ENCODE peak calls at places on chromosomes 4 and X, in nine cellular contexts. One of them, this sample, is unnamed.

GRCh38 chr4:15078682-15079642 is 76.7 kb downstream of the CPEB2 start:
- DNase-seq in heart left ventricle: no peak
- DNase-seq in colonic mucosa: no peak
- DNase-seq in cardiac muscle cell: no peak
- DNase-seq in CD4-positive, alpha-beta T cell: no peak
- DNase-seq in HCT116: no peak
- DNase-seq in Peyer's patch: no peak
- DNase-seq in sigmoid colon: no peak
- DNase-seq in OCI-LY7: no peak
- DNase-seq in this sample: no peak

GRCh38 chr4:73735231-73735630 is 5.1 kb upstream of the CXCL8 start:
- DNase-seq in cardiac muscle cell: no peak
- DNase-seq in CD4-positive, alpha-beta T cell: no peak
- DNase-seq in sigmoid colon: no peak
- DNase-seq in OCI-LY7: peak; percentile 13
- DNase-seq in HCT116: no peak
- DNase-seq in heart left ventricle: no peak
- DNase-seq in Peyer's patch: no peak
- DNase-seq in colonic mucosa: no peak
- DNase-seq in this sample: no peak

GRCh38 chrX:132957211-132958085 is 981 bp downstream of the HS6ST2 start:
- DNase-seq in Peyer's patch: no peak
- DNase-seq in sigmoid colon: no peak
- DNase-seq in OCI-LY7: no peak
- DNase-seq in colonic mucosa: peak; percentile 23
- DNase-seq in cardiac muscle cell: peak; percentile 67
- DNase-seq in CD4-positive, alpha-beta T cell: no peak
- DNase-seq in heart left ventricle: no peak
- DNase-seq in HCT116: no peak
- DNase-seq in this sample: peak; percentile 44

GRCh38 chr4:147530723-147531122 is 49.8 kb downstream of the EDNRA start:
- DNase-seq in colonic mucosa: no peak
- DNase-seq in cardiac muscle cell: no peak
- DNase-seq in OCI-LY7: no peak
- DNase-seq in Peyer's patch: no peak
- DNase-seq in HCT116: no peak
- DNase-seq in heart left ventricle: no peak
- DNase-seq in CD4-positive, alpha-beta T cell: no peak
- DNase-seq in sigmoid colon: no peak
- DNase-seq in this sample: no peak

GRCh38 chrX:85994787-85995186 is 52.6 kb downstream of the CHM start:
- DNase-seq in CD4-positive, alpha-beta T cell: no peak
- DNase-seq in sigmoid colon: no peak
- DNase-seq in Peyer's patch: no peak
- DNase-seq in cardiac muscle cell: no peak
- DNase-seq in OCI-LY7: no peak
- DNase-seq in heart left ventricle: no peak
- DNase-seq in colonic mucosa: no peak
- DNase-seq in HCT116: no peak
- DNase-seq in this sample: no peak

GRCh38 chr4:83348074-83348473 is 13.4 kb upstream of the HPSE start:
- DNase-seq in Peyer's patch: no peak
- DNase-seq in HCT116: no peak
- DNase-seq in sigmoid colon: no peak
- DNase-seq in heart left ventricle: no peak
- DNase-seq in cardiac muscle cell: no peak
- DNase-seq in OCI-LY7: no peak
- DNase-seq in colonic mucosa: no peak
- DNase-seq in CD4-positive, alpha-beta T cell: no peak
- DNase-seq in this sample: no peak

GRCh38 chr4:8707045-8707781 is 114.6 kb downstream of the CPZ start:
- DNase-seq in Peyer's patch: no peak
- DNase-seq in CD4-positive, alpha-beta T cell: no peak
- DNase-seq in colonic mucosa: no peak
- DNase-seq in HCT116: no peak
- DNase-seq in cardiac muscle cell: no peak
- DNase-seq in heart left ventricle: no peak
- DNase-seq in sigmoid colon: peak; percentile 38
- DNase-seq in OCI-LY7: no peak
- DNase-seq in this sample: no peak

GRCh38 chrX:143115466-143115865 is 89.7 kb downstream of the SPANXN4 start:
- DNase-seq in Peyer's patch: no peak
- DNase-seq in cardiac muscle cell: no peak
- DNase-seq in HCT116: no peak
- DNase-seq in heart left ventricle: no peak
- DNase-seq in OCI-LY7: no peak
- DNase-seq in sigmoid colon: no peak
- DNase-seq in CD4-positive, alpha-beta T cell: no peak
- DNase-seq in colonic mucosa: no peak
- DNase-seq in this sample: no peak

GRCh38 chr4:185685804-185686203 is 126.2 kb downstream of the SORBS2 start:
- DNase-seq in Peyer's patch: no peak
- DNase-seq in HCT116: no peak
- DNase-seq in cardiac muscle cell: no peak
- DNase-seq in heart left ventricle: no peak
- DNase-seq in colonic mucosa: no peak
- DNase-seq in OCI-LY7: no peak
- DNase-seq in sigmoid colon: no peak
- DNase-seq in CD4-positive, alpha-beta T cell: no peak
- DNase-seq in this sample: no peak

GRCh38 chr4:1987721-1988326 is 20.9 kb downstream of the NELFA start:
- DNase-seq in cardiac muscle cell: no peak
- DNase-seq in HCT116: no peak
- DNase-seq in colonic mucosa: peak; percentile 12
- DNase-seq in Peyer's patch: no peak
- DNase-seq in sigmoid colon: no peak
- DNase-seq in heart left ventricle: no peak
- DNase-seq in CD4-positive, alpha-beta T cell: no peak
- DNase-seq in OCI-LY7: no peak
- DNase-seq in this sample: no peak

GRCh38 chr4:4480685-4481393 is 61.0 kb downstream of the STX18 start:
- DNase-seq in heart left ventricle: no peak
- DNase-seq in cardiac muscle cell: peak; percentile 13
- DNase-seq in OCI-LY7: peak; percentile 22
- DNase-seq in Peyer's patch: no peak
- DNase-seq in sigmoid colon: no peak
- DNase-seq in CD4-positive, alpha-beta T cell: no peak
- DNase-seq in HCT116: no peak
- DNase-seq in colonic mucosa: no peak
- DNase-seq in this sample: no peak

GRCh38 chr4:8919651-8920288 is 48.1 kb upstream of the HMX1 start:
- DNase-seq in HCT116: no peak
- DNase-seq in cardiac muscle cell: no peak
- DNase-seq in OCI-LY7: no peak
- DNase-seq in Peyer's patch: no peak
- DNase-seq in CD4-positive, alpha-beta T cell: no peak
- DNase-seq in colonic mucosa: no peak
- DNase-seq in sigmoid colon: peak; percentile 44
- DNase-seq in heart left ventricle: peak; percentile 11
- DNase-seq in this sample: no peak

GRCh38 chrX:16826207-16826606 is 39.9 kb downstream of the TXLNG start:
- DNase-seq in sigmoid colon: no peak
- DNase-seq in Peyer's patch: no peak
- DNase-seq in heart left ventricle: no peak
- DNase-seq in HCT116: no peak
- DNase-seq in cardiac muscle cell: peak; percentile 55
- DNase-seq in CD4-positive, alpha-beta T cell: no peak
- DNase-seq in OCI-LY7: peak; percentile 45
- DNase-seq in colonic mucosa: no peak
- DNase-seq in this sample: peak; percentile 18

GRCh38 chr4:3660086-3660927 is 105.9 kb upstream of the ADRA2C start:
- DNase-seq in colonic mucosa: no peak
- DNase-seq in sigmoid colon: no peak
- DNase-seq in OCI-LY7: peak; percentile 72
- DNase-seq in CD4-positive, alpha-beta T cell: no peak
- DNase-seq in HCT116: no peak
- DNase-seq in heart left ventricle: no peak
- DNase-seq in Peyer's patch: no peak
- DNase-seq in cardiac muscle cell: no peak
- DNase-seq in this sample: no peak

GRCh38 chr4:185656467-185656890 is 121.2 kb upstream of the PDLIM3 start:
- DNase-seq in sigmoid colon: peak; percentile 90
- DNase-seq in OCI-LY7: no peak
- DNase-seq in colonic mucosa: no peak
- DNase-seq in Peyer's patch: no peak
- DNase-seq in CD4-positive, alpha-beta T cell: no peak
- DNase-seq in heart left ventricle: peak; percentile 42
- DNase-seq in cardiac muscle cell: peak; percentile 19
- DNase-seq in HCT116: no peak
- DNase-seq in this sample: no peak

GRCh38 chrX:153340111-153340510 is 6.2 kb downstream of the ZNF275 start:
- DNase-seq in CD4-positive, alpha-beta T cell: no peak
- DNase-seq in cardiac muscle cell: no peak
- DNase-seq in HCT116: no peak
- DNase-seq in sigmoid colon: no peak
- DNase-seq in heart left ventricle: no peak
- DNase-seq in OCI-LY7: no peak
- DNase-seq in colonic mucosa: no peak
- DNase-seq in Peyer's patch: no peak
- DNase-seq in this sample: no peak

GRCh38 chrX:153336988-153337387 is 3.0 kb downstream of the ZNF275 start:
- DNase-seq in heart left ventricle: no peak
- DNase-seq in HCT116: no peak
- DNase-seq in CD4-positive, alpha-beta T cell: no peak
- DNase-seq in cardiac muscle cell: no peak
- DNase-seq in OCI-LY7: no peak
- DNase-seq in Peyer's patch: no peak
- DNase-seq in colonic mucosa: no peak
- DNase-seq in sigmoid colon: no peak
- DNase-seq in this sample: no peak

GRCh38 chrX:153342762-153343558 is 9.0 kb downstream of the ZNF275 start:
- DNase-seq in colonic mucosa: no peak
- DNase-seq in sigmoid colon: no peak
- DNase-seq in CD4-positive, alpha-beta T cell: no peak
- DNase-seq in HCT116: no peak
- DNase-seq in heart left ventricle: no peak
- DNase-seq in cardiac muscle cell: no peak
- DNase-seq in OCI-LY7: no peak
- DNase-seq in Peyer's patch: no peak
- DNase-seq in this sample: no peak

GRCh38 chrX:153338836-153339235 is 4.9 kb downstream of the ZNF275 start:
- DNase-seq in sigmoid colon: no peak
- DNase-seq in colonic mucosa: no peak
- DNase-seq in heart left ventricle: no peak
- DNase-seq in HCT116: no peak
- DNase-seq in cardiac muscle cell: no peak
- DNase-seq in Peyer's patch: no peak
- DNase-seq in OCI-LY7: no peak
- DNase-seq in CD4-positive, alpha-beta T cell: no peak
- DNase-seq in this sample: no peak

GRCh38 chrX:153339662-153340061 is 5.7 kb downstream of the ZNF275 start:
- DNase-seq in heart left ventricle: no peak
- DNase-seq in CD4-positive, alpha-beta T cell: no peak
- DNase-seq in colonic mucosa: no peak
- DNase-seq in cardiac muscle cell: no peak
- DNase-seq in Peyer's patch: no peak
- DNase-seq in OCI-LY7: no peak
- DNase-seq in HCT116: no peak
- DNase-seq in sigmoid colon: no peak
- DNase-seq in this sample: no peak
- H3K9me3 ChIP-seq in heart left ventricle: no peaks in the 10 kb centered on the region
- H3K9me3 ChIP-seq in CD4-positive, alpha-beta T cell: no peaks in the 10 kb centered on the region
- H3K9me3 ChIP-seq in colonic mucosa: no peaks in the 10 kb centered on the region
- H3K9me3 ChIP-seq in cardiac muscle cell: no peaks in the 10 kb centered on the region
- H3K9me3 ChIP-seq in Peyer's patch: no peaks in the 10 kb centered on the region
- H3K9me3 ChIP-seq in OCI-LY7: no peaks in the 10 kb centered on the region
- H3K9me3 ChIP-seq in HCT116: no peaks in the 10 kb centered on the region
- H3K9me3 ChIP-seq in sigmoid colon: no peaks in the 10 kb centered on the region
- H3K9me3 ChIP-seq in this sample: no peaks in the 10 kb centered on the region

GRCh38 chrX:74853255-74853654 is 72.0 kb downstream of the NEXMIF start:
- DNase-seq in cardiac muscle cell: no peak
- DNase-seq in Peyer's patch: no peak
- DNase-seq in sigmoid colon: no peak
- DNase-seq in colonic mucosa: no peak
- DNase-seq in OCI-LY7: no peak
- DNase-seq in CD4-positive, alpha-beta T cell: no peak
- DNase-seq in heart left ventricle: no peak
- DNase-seq in HCT116: no peak
- DNase-seq in this sample: no peak
- H3K9me3 ChIP-seq in cardiac muscle cell: no peaks in the 10 kb centered on the region
- H3K9me3 ChIP-seq in Peyer's patch: no peaks in the 10 kb centered on the region
- H3K9me3 ChIP-seq in sigmoid colon: no peaks in the 10 kb centered on the region
- H3K9me3 ChIP-seq in colonic mucosa: no peaks in the 10 kb centered on the region
- H3K9me3 ChIP-seq in OCI-LY7: no peaks in the 10 kb centered on the region
- H3K9me3 ChIP-seq in CD4-positive, alpha-beta T cell: peaks cover 60% of the 10 kb centered on the region
- H3K9me3 ChIP-seq in heart left ventricle: peaks cover 24% of the 10 kb centered on the region
- H3K9me3 ChIP-seq in HCT116: no peaks in the 10 kb centered on the region
- H3K9me3 ChIP-seq in this sample: peaks cover 8% of the 10 kb centered on the region

GRCh38 chrX:72057844-72058243 is 73.9 kb downstream of the RTL5 start:
- DNase-seq in sigmoid colon: no peak
- DNase-seq in Peyer's patch: no peak
- DNase-seq in cardiac muscle cell: no peak
- DNase-seq in HCT116: no peak
- DNase-seq in OCI-LY7: no peak
- DNase-seq in heart left ventricle: no peak
- DNase-seq in colonic mucosa: no peak
- DNase-seq in CD4-positive, alpha-beta T cell: no peak
- DNase-seq in this sample: no peak
- H3K9me3 ChIP-seq in sigmoid colon: no peaks in the 10 kb centered on the region
- H3K9me3 ChIP-seq in Peyer's patch: no peaks in the 10 kb centered on the region
- H3K9me3 ChIP-seq in cardiac muscle cell: no peaks in the 10 kb centered on the region
- H3K9me3 ChIP-seq in HCT116: no peaks in the 10 kb centered on the region
- H3K9me3 ChIP-seq in OCI-LY7: no peaks in the 10 kb centered on the region
- H3K9me3 ChIP-seq in heart left ventricle: no peaks in the 10 kb centered on the region
- H3K9me3 ChIP-seq in colonic mucosa: no peaks in the 10 kb centered on the region
- H3K9me3 ChIP-seq in CD4-positive, alpha-beta T cell: no peaks in the 10 kb centered on the region
- H3K9me3 ChIP-seq in this sample: no peaks in the 10 kb centered on the region

DNA sequence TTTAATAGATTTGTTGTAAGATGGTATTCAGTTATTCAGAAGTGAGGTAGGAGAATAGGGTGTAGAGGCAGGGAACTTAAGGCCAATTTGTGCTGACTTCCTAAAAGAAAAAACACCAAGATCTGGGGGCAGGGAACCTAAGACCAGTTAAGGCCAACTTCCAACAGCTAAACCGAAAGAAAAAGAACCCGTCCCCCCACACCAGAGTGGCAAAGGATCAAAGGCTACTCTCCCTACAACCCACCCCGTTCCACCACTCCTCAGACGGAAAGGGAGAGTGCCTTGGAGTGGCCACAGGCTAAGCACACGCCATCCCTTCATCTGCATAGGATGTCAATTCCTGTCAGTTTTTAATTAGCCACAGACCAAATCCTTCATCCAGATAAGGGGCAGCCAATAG is 3.7 kb upstream of the ZNF718 start:
- DNase-seq in cardiac muscle cell: no peak
- DNase-seq in sigmoid colon: no peak
- DNase-seq in CD4-positive, alpha-beta T cell: no peak
- DNase-seq in OCI-LY7: no peak
- DNase-seq in heart left ventricle: no peak
- DNase-seq in HCT116: no peak
- DNase-seq in Peyer's patch: no peak
- DNase-seq in colonic mucosa: no peak
- DNase-seq in this sample: no peak
- H3K9me3 ChIP-seq in cardiac muscle cell: no peaks in the 10 kb centered on the region
- H3K9me3 ChIP-seq in sigmoid colon: no peaks in the 10 kb centered on the region
- H3K9me3 ChIP-seq in CD4-positive, alpha-beta T cell: peaks cover 50% of the 10 kb centered on the region
- H3K9me3 ChIP-seq in OCI-LY7: peaks cover 12% of the 10 kb centered on the region
- H3K9me3 ChIP-seq in heart left ventricle: peaks cover 7% of the 10 kb centered on the region
- H3K9me3 ChIP-seq in HCT116: peaks cover 19% of the 10 kb centered on the region
- H3K9me3 ChIP-seq in Peyer's patch: no peaks in the 10 kb centered on the region
- H3K9me3 ChIP-seq in colonic mucosa: no peaks in the 10 kb centered on the region
- H3K9me3 ChIP-seq in this sample: peaks cover 4% of the 10 kb centered on the region

GRCh38 chrX:108064001-108064400 is 19.1 kb downstream of the VSIG1 start:
- DNase-seq in OCI-LY7: no peak
- DNase-seq in heart left ventricle: no peak
- DNase-seq in cardiac muscle cell: no peak
- DNase-seq in CD4-positive, alpha-beta T cell: no peak
- DNase-seq in HCT116: no peak
- DNase-seq in colonic mucosa: no peak
- DNase-seq in sigmoid colon: no peak
- DNase-seq in Peyer's patch: no peak
- DNase-seq in this sample: no peak
- H3K9me3 ChIP-seq in OCI-LY7: no peaks in the 10 kb centered on the region
- H3K9me3 ChIP-seq in heart left ventricle: no peaks in the 10 kb centered on the region
- H3K9me3 ChIP-seq in cardiac muscle cell: no peaks in the 10 kb centered on the region
- H3K9me3 ChIP-seq in CD4-positive, alpha-beta T cell: no peaks in the 10 kb centered on the region
- H3K9me3 ChIP-seq in HCT116: no peaks in the 10 kb centered on the region
- H3K9me3 ChIP-seq in colonic mucosa: no peaks in the 10 kb centered on the region
- H3K9me3 ChIP-seq in sigmoid colon: no peaks in the 10 kb centered on the region
- H3K9me3 ChIP-seq in Peyer's patch: no peaks in the 10 kb centered on the region
- H3K9me3 ChIP-seq in this sample: no peaks in the 10 kb centered on the region